ENCODE peak calls at places on chromosomes 1 and 21, in six cellular contexts. E is endothelial cell of umbilical vein, K is A549, V is GM12878, B is HepG2, D is K562. L is an unnamed sample.
A peak's percentile ranks its signal among the peaks of the same experiment; 100 is the strongest.

GRCh38 chr1:229229721-229230135 is 41.2 kb upstream of the RAB4A start:
- DNase-seq in B (peak; percentile 62), D (no peak), V (no peak), E (no peak), K (no peak), L (peak; percentile 52)

GRCh38 chr1:26922201-26922729 is 722 bp downstream of the NUDC start:
- DNase-seq in E (peak; percentile 34), B (no peak), V (no peak), D (peak; percentile 51), K (no peak), L (peak; percentile 40)

GRCh38 chr21:17463441-17463840 is 49.4 kb upstream of the CXADR start:
- DNase-seq in E (no peak), D (no peak), B (peak; percentile 40), K (peak; percentile 15), V (no peak), L (no peak)

GRCh38 chr1:33758698-33759097 is 105.2 kb upstream of the HMGB4 start:
- DNase-seq in V (no peak), B (no peak), K (no peak), E (no peak), D (no peak), L (no peak)

GRCh38 chr1:232627645-232628334 is 2.1 kb downstream of the SIPA1L2 start:
- DNase-seq in D (no peak), B (no peak), E (peak; percentile 42), V (no peak), K (peak; percentile 64), L (peak; percentile 16)

GRCh38 chr1:228374711-228375577 is 31.7 kb downstream of the TRIM11 start:
- DNase-seq in B (no peak), V (no peak), D (no peak), E (peak; percentile 14), K (no peak), L (no peak)

GRCh38 chr1:42214447-42214871 is 49.9 kb upstream of the GUCA2A start:
- DNase-seq in D (no peak), K (no peak), B (peak; percentile 87), V (no peak), E (peak; percentile 88), L (peak; percentile 12)

GRCh38 chr1:110916669-110917306 is 43.8 kb downstream of the CD53 start:
- DNase-seq in B (peak; percentile 2), D (peak; percentile 83), V (no peak), E (peak; percentile 3), K (peak; percentile 31), L (peak; percentile 76)

GRCh38 chr1:219801433-219801832 is 126.9 kb downstream of the SLC30A10 start:
- DNase-seq in B (no peak), D (no peak), K (no peak), E (no peak), V (no peak), L (no peak)

GRCh38 chr1:115135681-115136080 is 46.4 kb upstream of the TSPAN2 start:
- DNase-seq in D (no peak), K (no peak), B (no peak), E (no peak), V (no peak), L (no peak)

GRCh38 chr1:107990606-107991005 is 25.6 kb upstream of the VAV3 start:
- DNase-seq in B (no peak), E (no peak), D (no peak), K (no peak), V (no peak), L (no peak)

GRCh38 chr1:241610056-241610815 is 29.9 kb downstream of the CHML start:
- DNase-seq in V (no peak), K (peak; percentile 36), E (peak; percentile 78), B (peak; percentile 23), D (peak; percentile 38), L (no peak)

GRCh38 chr21:27476696-27477095 is 509.8 kb upstream of the ADAMTS5 start:
- DNase-seq in E (peak; percentile 28), V (no peak), D (no peak), B (no peak), K (no peak), L (no peak)

GRCh38 chr1:221991221-221991620 is 249.3 kb upstream of the DUSP10 start:
- DNase-seq in K (no peak), V (no peak), B (no peak), E (no peak), D (no peak), L (no peak)

GRCh38 chr1:56302878-56303277 is 276.5 kb downstream of the PLPP3 start:
- DNase-seq in K (no peak), B (no peak), V (no peak), E (no peak), D (no peak), L (no peak)

GRCh38 chr1:104878203-104878911 is 1128.7 kb downstream of the AMY1C start:
- DNase-seq in D (no peak), B (peak; percentile 3), K (no peak), E (no peak), V (no peak), L (peak; percentile 23)

GRCh38 chr21:29297483-29298347 is 1.0 kb upstream of the BACH1 start:
- DNase-seq in V (no peak), K (no peak), B (no peak), E (no peak), D (no peak), L (no peak)

GRCh38 chr21:34498623-34499022 is 13.4 kb downstream of the KCNE1 start:
- DNase-seq in V (no peak), B (no peak), D (no peak), E (no peak), K (no peak), L (no peak)

GRCh38 chr1:156100205-156100995 is 14.1 kb upstream of the LMNA start:
- DNase-seq in B (no peak), K (no peak), E (peak; percentile 41), V (no peak), D (no peak), L (no peak)

GRCh38 chr1:201461193-201461657 is 7.8 kb downstream of the PHLDA3 start:
- DNase-seq in B (peak; percentile 73), D (peak; percentile 39), K (peak; percentile 84), V (no peak), E (peak; percentile 82), L (no peak)

GRCh38 chr1:35717911-35718476 is 690 bp downstream of the C1orf216 start:
- DNase-seq in B (no peak), V (no peak), E (peak; percentile 51), K (peak; percentile 24), D (peak; percentile 82), L (peak; percentile 79)

GRCh38 chr1:246576709-246577032 is 10.4 kb downstream of the CNST start:
- DNase-seq in B (no peak), D (peak; percentile 43), E (no peak), K (no peak), V (no peak), L (no peak)

GRCh38 chr1:11499825-11500331 is 20.9 kb downstream of the DISP3 start:
- DNase-seq in D (no peak), V (no peak), E (no peak), B (no peak), K (no peak), L (no peak)

GRCh38 chr1:26692211-26692792 is 3.5 kb upstream of the ARID1A start:
- DNase-seq in V (peak; percentile 78), D (peak; percentile 84), B (peak; percentile 88), E (peak; percentile 92), K (peak; percentile 79), L (peak; percentile 98)

GRCh38 chr1:159964144-159964543 is 10.1 kb upstream of the SLAMF9 start:
- DNase-seq in K (no peak), D (no peak), B (no peak), E (no peak), V (no peak), L (no peak)

GRCh38 chr1:66402194-66402593 is 131.8 kb upstream of the SGIP1 start:
- DNase-seq in V (peak; percentile 87), D (no peak), B (no peak), E (no peak), K (no peak), L (peak; percentile 95)

GRCh38 chr1:23246274-23246673 is 29.0 kb upstream of the HTR1D start:
- DNase-seq in D (no peak), V (no peak), B (no peak), E (peak; percentile 35), K (no peak), L (peak; percentile 8)

GRCh38 chr1:171727778-171728177 is 14.1 kb downstream of the VAMP4 start:
- DNase-seq in V (no peak), D (no peak), K (no peak), E (no peak), B (no peak), L (no peak)

GRCh38 chr1:228923973-228924766 is 188.9 kb downstream of the RHOU start:
- DNase-seq in B (no peak), D (no peak), K (no peak), V (no peak), E (no peak), L (no peak)

GRCh38 chr1:197481101-197481500 is 213.0 kb downstream of the CRB1 start:
- DNase-seq in V (no peak), E (no peak), K (no peak), B (no peak), D (no peak), L (peak; percentile 30)

GRCh38 chr1:197486948-197487347 is 218.9 kb downstream of the CRB1 start:
- DNase-seq in B (no peak), K (no peak), V (no peak), D (no peak), E (peak; percentile 25), L (no peak)

GRCh38 chr1:197485790-197486189 is 217.7 kb downstream of the CRB1 start:
- DNase-seq in V (no peak), B (no peak), D (no peak), K (no peak), E (peak; percentile 43), L (no peak)
- TF ChIP-seq MAX in V (no peak), B (no peak), D (no peak), K (no peak), E (no peak), L (no peak)

GRCh38 chr21:44612029-44612486 is at the start of gene KRTAP10-8:
- DNase-seq in V (no peak), D (no peak), K (no peak), B (no peak), E (no peak), L (no peak)
- TF ChIP-seq MYC in V (no peak), D (no peak), K (no peak), B (no peak), E (no peak), L (no peak)

GRCh38 chr21:36156815-36157670 is at the start of gene DOP1B:
- DNase-seq in E (peak; percentile 23), K (peak; percentile 8), V (no peak), B (no peak), D (no peak), L (peak; percentile 66)

GRCh38 chr21:36159356-36159921 is 2.8 kb downstream of the DOP1B start:
- DNase-seq in V (no peak), E (no peak), B (no peak), K (no peak), D (no peak), L (peak; percentile 89)

GRCh38 chr21:36156339-36156814 is 247 bp upstream of the DOP1B start:
- DNase-seq in V (peak; percentile 87), E (peak; percentile 100), B (peak; percentile 91), K (peak; percentile 73), D (peak; percentile 99), L (peak; percentile 97)

GRCh38 chr21:36160850-36161178 is 4.2 kb downstream of the DOP1B start:
- DNase-seq in E (no peak), D (no peak), K (no peak), V (no peak), B (no peak), L (no peak)

GRCh38 chr21:36155603-36156338 is 853 bp upstream of the DOP1B start:
- DNase-seq in K (no peak), E (no peak), B (no peak), V (no peak), D (no peak), L (no peak)
- TF ChIP-seq POLR2A in K (peak; percentile 71), E (no peak), B (peak; percentile 80), V (peak; percentile 67), D (no peak), L (peak; percentile 79)

GRCh38 chr1:15942661-15943514 is 33.0 kb downstream of the ZBTB17 start:
- DNase-seq in V (no peak), E (no peak), K (no peak), D (peak; percentile 55), B (no peak), L (no peak)
- TF ChIP-seq MAX in V (no peak), E (no peak), K (no peak), D (no peak), B (no peak), L (no peak)

L was measured in NB4.